ENCODE peak calls at places on chromosomes 11 and 22, in eight cellular contexts. I is GM04504; C is WTC11; A is H4; J is stimulated activated CD4-positive, alpha-beta T cell treated with anti-CD3 and anti-CD28 coated beads, TNF-alpha, amount 100 ng/mL, for 4 hours; K is H7; E is fibroblast of lung; H is HT1080. U is an unnamed sample.

GRCh38 chr11:131897247-131897646 is 526.8 kb downstream of the NTM start:
- DNase-seq in A (no peak), E (no peak), H (no peak), J (no peak), C (no peak), I (no peak), K (no peak), U (no peak)

GRCh38 chr11:70040452-70040851 is 37.7 kb upstream of the ANO1 start:
- DNase-seq in I (no peak), A (no peak), J (no peak), C (no peak), H (no peak), K (no peak), E (no peak), U (no peak)

GRCh38 chr11:61513143-61513740 is 4.7 kb downstream of the LRRC10B start:
- DNase-seq in K (no peak), I (no peak), E (no peak), H (no peak), C (no peak), J (no peak), A (no peak), U (no peak)

GRCh38 chr11:114832532-114833125 is 154.3 kb downstream of the NXPE2 start:
- DNase-seq in K (no peak), J (no peak), E (no peak), C (no peak), A (no peak), I (no peak), H (no peak), U (peak)

GRCh38 chr11:58525037-58525614 is 17.2 kb upstream of the OR5B21 start:
- DNase-seq in E (no peak), H (no peak), I (no peak), J (no peak), K (no peak), A (no peak), C (no peak), U (no peak)

GRCh38 chr11:97516688-97517087 is 1126.9 kb downstream of the JRKL start:
- DNase-seq in E (no peak), C (no peak), J (no peak), I (no peak), A (no peak), K (no peak), H (no peak), U (peak)

GRCh38 chr11:35404397-35404775 is 15.0 kb downstream of the SLC1A2 start:
- DNase-seq in A (peak), J (no peak), E (peak), C (peak), I (no peak), H (peak), K (peak), U (peak)

GRCh38 chr11:96037267-96037990 is 113.5 kb upstream of the MTMR2 start:
- DNase-seq in A (peak), E (peak), K (peak), I (peak), C (no peak), H (no peak), J (no peak), U (no peak)

GRCh38 chr22:32754413-32755041 is 47.0 kb upstream of the TIMP3 start:
- DNase-seq in I (no peak), E (peak), C (no peak), A (no peak), J (no peak), H (peak), K (no peak), U (no peak)

GRCh38 chr11:134818531-134818930 is 406.5 kb upstream of the B3GAT1 start:
- DNase-seq in H (no peak), I (no peak), J (no peak), E (no peak), A (no peak), K (no peak), C (no peak), U (peak)

GRCh38 chr11:6307879-6308278 is 12.4 kb downstream of the CAVIN3 start:
- DNase-seq in C (no peak), H (peak), E (peak), K (no peak), I (no peak), A (no peak), J (no peak), U (peak)

U was measured in GM23338.